ENCODE peak calls at places on chromosomes 5 and 9, in seven cellular contexts. H, X, A, Y, G, W and S are unnamed samples.

GRCh38 chr9:124248992-124249391 is 8.8 kb upstream of the NEK6 start:
- DNase-seq in H (peak; percentile 33), X (no peak), A (no peak), Y (no peak), G (no peak), W (no peak), S (no peak)

GRCh38 chr5:59744531-59744992 is 149.0 kb downstream of the PDE4D start:
- DNase-seq in H (no peak), X (no peak), A (no peak), Y (no peak), G (no peak), W (no peak), S (no peak)

GRCh38 chr5:153719324-153719723 is 228.9 kb downstream of the GRIA1 start:
- DNase-seq in H (no peak), X (no peak), A (no peak), Y (no peak), G (no peak), W (no peak), S (no peak)

GRCh38 chr9:126626117-126627022 is 12.6 kb downstream of the LMX1B start:
- DNase-seq in H (no peak), X (no peak), A (no peak), Y (no peak), G (no peak), W (no peak), S (peak; percentile 23)

GRCh38 chr5:92849798-92850197 is 731.2 kb downstream of the NR2F1-AS1 start:
- DNase-seq in H (no peak), X (no peak), A (no peak), Y (no peak), G (no peak), W (no peak), S (no peak)

GRCh38 chr5:122723606-122724352 is 51.1 kb upstream of the SNX2 start:
- DNase-seq in H (no peak), X (no peak), A (no peak), Y (no peak), G (peak; percentile 37), W (peak; percentile 70), S (no peak)

GRCh38 chr5:174751154-174751990 is 27.0 kb downstream of the MSX2 start:
- DNase-seq in H (peak; percentile 50), X (no peak), A (no peak), Y (no peak), G (no peak), W (no peak), S (no peak)

GRCh38 chr5:107005161-107005560 is 665.6 kb downstream of the EFNA5 start:
- DNase-seq in H (no peak), X (no peak), A (no peak), Y (no peak), G (no peak), W (no peak), S (no peak)

GRCh38 chr5:112165897-112166737 is 253.0 kb downstream of the EPB41L4A start:
- DNase-seq in H (no peak), X (no peak), A (no peak), Y (no peak), G (no peak), W (no peak), S (peak; percentile 40)

GRCh38 chr9:136081826-136082495 is 13.1 kb downstream of the NACC2 start:
- DNase-seq in H (peak; percentile 58), X (peak; percentile 10), A (no peak), Y (no peak), G (peak; percentile 0), W (no peak), S (no peak)

GRCh38 chr5:171630047-171630669 is 155.5 kb upstream of the SMIM23 start:
- DNase-seq in H (peak; percentile 57), X (peak; percentile 70), A (no peak), Y (peak; percentile 34), G (no peak), W (peak; percentile 11), S (no peak)

GRCh38 chr5:172007153-172007794 is 836 bp upstream of the FBXW11 start:
- DNase-seq in H (no peak), X (no peak), A (no peak), Y (peak; percentile 32), G (no peak), W (no peak), S (no peak)

GRCh38 chr5:121273818-121274433 is 577.8 kb upstream of the FTMT start:
- DNase-seq in H (no peak), X (no peak), A (no peak), Y (no peak), G (no peak), W (peak; percentile 60), S (no peak)

GRCh38 chr9:22010881-22011625 is 1.9 kb upstream of the CDKN2B start:
- DNase-seq in H (no peak), X (no peak), A (no peak), Y (no peak), G (no peak), W (no peak), S (peak; percentile 75)

GRCh38 chr5:110054240-110054639 is 364.5 kb downstream of the MAN2A1 start:
- DNase-seq in H (no peak), X (no peak), A (peak; percentile 58), Y (peak; percentile 21), G (no peak), W (no peak), S (no peak)

GRCh38 chr9:36721846-36722588 is 149.3 kb downstream of the MELK start:
- DNase-seq in H (no peak), X (no peak), A (no peak), Y (peak; percentile 62), G (no peak), W (no peak), S (no peak)

GRCh38 chr5:35854248-35854647 is 2.4 kb upstream of the IL7R start:
- DNase-seq in H (no peak), X (no peak), A (no peak), Y (no peak), G (peak; percentile 42), W (no peak), S (no peak)

GRCh38 chr9:121616356-121616755 is 35.1 kb upstream of the DAB2IP start:
- DNase-seq in H (no peak), X (no peak), A (no peak), Y (no peak), G (no peak), W (no peak), S (no peak)

GRCh38 chr5:24363789-24364534 is 280.8 kb downstream of the CDH10 start:
- DNase-seq in H (no peak), X (no peak), A (no peak), Y (no peak), G (no peak), W (no peak), S (no peak)

GRCh38 chr5:55211184-55211874 is 15.8 kb downstream of the MCIDAS start:
- DNase-seq in H (no peak), X (no peak), A (no peak), Y (no peak), G (no peak), W (no peak), S (peak; percentile 50)

GRCh38 chr9:115921301-115921700 is 232.3 kb upstream of the PAPPA start:
- DNase-seq in H (no peak), X (no peak), A (no peak), Y (no peak), G (no peak), W (no peak), S (no peak)

GRCh38 chr5:38871211-38871610 is 25.4 kb downstream of the OSMR start:
- DNase-seq in H (no peak), X (no peak), A (no peak), Y (no peak), G (no peak), W (no peak), S (no peak)

DNA sequence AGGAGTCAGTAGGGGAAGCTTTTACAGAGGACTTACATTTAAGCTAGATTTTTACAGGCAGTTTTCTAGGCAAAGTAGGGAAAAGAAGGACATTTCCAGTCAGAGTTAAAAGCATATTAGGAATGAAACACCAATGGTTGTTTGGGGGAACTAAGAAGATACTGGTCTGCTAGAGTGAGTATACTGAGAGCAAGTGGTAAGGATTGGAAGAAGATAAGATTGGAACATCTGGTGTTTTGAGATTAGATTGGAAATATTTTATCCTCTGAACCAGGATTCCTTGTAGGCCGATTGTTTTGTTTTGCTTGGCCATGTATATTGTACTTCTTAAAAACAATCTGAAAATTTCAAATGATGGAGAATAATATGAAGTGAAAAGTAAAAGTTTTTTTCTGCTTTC is 7.7 kb downstream of the FBXO38 start:
- DNase-seq in H (no peak), X (no peak), A (no peak), Y (no peak), G (no peak), W (no peak), S (no peak)
- TF ChIP-seq CTCF in H (no peak), X (no peak), A (no peak), Y (no peak), G (no peak), W (no peak), S (no peak)

DNA sequence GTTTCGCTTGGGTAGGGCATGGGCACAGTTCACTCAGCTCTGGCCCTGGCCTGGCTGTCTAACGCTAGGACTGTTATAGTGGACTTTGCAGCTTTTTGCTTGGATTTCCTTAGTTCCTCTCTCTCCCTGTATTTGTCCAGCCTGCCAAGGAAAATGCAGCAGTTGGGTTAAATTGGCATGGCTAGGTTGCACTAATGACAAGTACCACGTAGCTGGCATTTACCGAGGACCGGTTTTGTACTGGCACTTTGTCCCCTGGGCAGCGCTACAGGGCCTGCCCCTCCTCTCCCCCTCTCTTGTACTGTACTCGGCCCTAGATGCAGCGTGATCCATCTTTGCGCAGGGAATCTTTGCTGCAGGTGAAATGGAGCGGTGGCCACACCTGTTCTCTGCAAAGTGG is 2.4 kb downstream of the WDR5 start:
- DNase-seq in H (no peak), X (no peak), A (no peak), Y (no peak), G (no peak), W (no peak), S (no peak)
- H3K4me3 ChIP-seq in H (peak overlapping the region; percentile 78), X (no peak overlapping the region), A (no peak overlapping the region), Y (no peak overlapping the region), G (no peak overlapping the region), W (no peak overlapping the region), S (no peak overlapping the region)

GRCh38 chr9:33180526-33181184 is 13.5 kb upstream of the B4GALT1 start:
- DNase-seq in H (no peak), X (no peak), A (no peak), Y (no peak), G (no peak), W (no peak), S (no peak)
- TF ChIP-seq CTCF in H (no peak), X (no peak), A (no peak), Y (no peak), G (no peak), W (no peak), S (no peak)

DNA sequence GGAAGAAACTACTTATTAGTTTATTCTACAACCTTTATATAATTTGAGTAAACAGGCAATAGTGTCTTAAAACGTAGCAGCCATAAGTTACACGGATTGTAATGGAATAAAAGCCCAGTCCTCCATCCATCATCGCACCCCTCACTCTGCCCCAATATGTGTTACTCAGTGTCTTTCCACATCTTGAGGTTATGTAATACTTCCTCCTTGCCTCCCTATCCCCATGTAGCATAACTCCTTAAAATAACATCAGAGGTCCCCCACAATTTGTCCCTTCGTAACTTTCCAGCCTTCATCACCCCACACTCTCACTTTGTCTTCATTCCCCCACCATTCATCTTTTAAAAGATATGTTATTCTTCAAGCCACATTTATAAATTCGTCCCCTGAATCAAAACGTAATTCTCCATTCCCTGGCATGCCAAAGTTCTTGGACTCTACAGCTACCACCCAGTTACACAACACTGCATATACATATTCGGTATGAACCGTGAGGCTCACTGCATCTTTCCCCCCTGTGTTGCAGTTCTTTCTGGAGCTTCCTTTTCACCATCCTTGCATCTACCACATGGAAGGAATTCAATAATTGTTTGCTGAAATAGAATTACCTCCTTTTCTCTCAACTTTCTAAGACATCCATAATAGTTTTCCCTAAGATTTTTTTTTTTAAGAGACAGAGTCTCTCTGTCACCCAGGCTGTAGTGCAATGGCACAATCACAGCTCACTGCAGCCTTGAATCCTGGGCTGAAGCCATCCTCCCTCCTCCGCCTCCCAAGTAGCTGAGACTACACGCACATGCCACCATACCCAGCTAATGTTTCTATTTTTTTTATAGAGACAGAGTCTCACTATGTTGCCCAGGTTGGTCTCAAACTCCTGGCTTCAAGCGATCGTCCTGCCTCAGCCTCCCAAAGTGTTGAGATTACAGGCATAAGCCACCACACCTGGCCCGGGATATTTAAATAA is 3.4 kb downstream of the LPAR1 start:
- DNase-seq in H (no peak), X (no peak), A (no peak), Y (no peak), G (no peak), W (no peak), S (no peak)
- H3K4me3 ChIP-seq in H (no peak overlapping the region), X (no peak overlapping the region), A (peak overlapping the region; percentile 90), Y (no peak overlapping the region), G (no peak overlapping the region), W (peak overlapping the region; percentile 71), S (no peak overlapping the region)